ENCODE peak calls at places on chromosomes 1 and 21, in six cellular contexts. D is mesendoderm, S is EH, Q is ELR, Y is BJ, K is right cardiac atrium. U is an unnamed sample.

GRCh38 chr1:86155807-86156561 is 588 bp downstream of the COL24A1 start:
- DNase-seq in Y (no peak), K (peak), S (peak), Q (peak), D (peak), U (peak)

GRCh38 chr1:74937176-74937575 is 197.0 kb upstream of the LHX8 start:
- DNase-seq in Y (no peak), S (no peak), D (no peak), Q (no peak), K (no peak), U (no peak)

GRCh38 chr1:2459757-2460156 is 16.3 kb upstream of the PLCH2 start:
- DNase-seq in D (no peak), K (peak), Q (peak), S (peak), Y (no peak), U (no peak)

GRCh38 chr1:89900323-89900722 is 79.5 kb downstream of the LRRC8D start:
- DNase-seq in Q (no peak), D (no peak), S (no peak), K (no peak), Y (no peak), U (no peak)

GRCh38 chr1:233075045-233075444 is 124.6 kb downstream of the NTPCR start:
- DNase-seq in S (peak), K (no peak), Y (peak), D (no peak), Q (peak), U (no peak)

GRCh38 chr21:32626633-32627196 is 14.5 kb upstream of the CFAP298 start:
- DNase-seq in S (peak), Q (peak), Y (peak), K (no peak), D (no peak), U (no peak)

GRCh38 chr1:244163861-244164562 is 112.9 kb downstream of the ZBTB18 start:
- DNase-seq in Q (peak), Y (peak), S (peak), K (no peak), D (peak), U (no peak)

GRCh38 chr1:6683434-6683833 is 18.2 kb downstream of the DNAJC11 start:
- DNase-seq in Q (no peak), S (no peak), Y (no peak), K (no peak), D (no peak), U (no peak)

GRCh38 chr1:22153653-22154052 is 10.8 kb upstream of the WNT4 start:
- DNase-seq in K (no peak), Y (no peak), S (no peak), Q (no peak), D (no peak), U (no peak)

GRCh38 chr1:150272379-150272840 is at the start of gene C1orf54:
- DNase-seq in K (peak), D (peak), S (peak), Y (no peak), Q (peak), U (no peak)

GRCh38 chr1:14140800-14141526 is 441.0 kb downstream of the PRDM2 start:
- DNase-seq in Y (no peak), D (no peak), K (peak), S (no peak), Q (no peak), U (no peak)

GRCh38 chr1:189185077-189185476 is 1292.6 kb downstream of the BRINP3 start:
- DNase-seq in K (no peak), Q (no peak), Y (no peak), S (no peak), D (peak), U (no peak)

GRCh38 chr1:152879559-152880198 is 1.6 kb downstream of the SMCP start:
- DNase-seq in S (no peak), Q (no peak), Y (no peak), D (no peak), K (no peak), U (no peak)

GRCh38 chr1:33426906-33427305 is 4.0 kb downstream of the PHC2 start:
- DNase-seq in Q (no peak), S (peak), K (no peak), Y (no peak), D (no peak), U (no peak)

GRCh38 chr1:11886986-11887665 is 28.4 kb upstream of the NPPB start:
- DNase-seq in Q (no peak), K (peak), S (no peak), D (no peak), Y (no peak), U (no peak)

GRCh38 chr1:53362851-53363642 is 35.2 kb upstream of the LRP8 start:
- DNase-seq in Y (no peak), D (peak), S (no peak), Q (no peak), K (no peak), U (no peak)

GRCh38 chr1:90434460-90434859 is 282.6 kb downstream of the BARHL2 start:
- DNase-seq in S (no peak), D (peak), Y (no peak), K (no peak), Q (peak), U (no peak)

GRCh38 chr1:233331676-233332519 is 4.4 kb downstream of the MAP3K21 start:
- DNase-seq in Y (no peak), D (no peak), Q (no peak), S (no peak), K (no peak), U (no peak)

GRCh38 chr1:47617381-47618221 is 179.8 kb downstream of the FOXD2 start:
- DNase-seq in D (no peak), Y (no peak), Q (peak), S (no peak), K (no peak), U (no peak)

GRCh38 chr1:170568197-170568596 is 36.2 kb downstream of the GORAB start:
- DNase-seq in D (peak), K (no peak), Y (no peak), Q (no peak), S (no peak), U (no peak)

GRCh38 chr1:114219247-114219872 is 65.7 kb upstream of the SYT6 start:
- DNase-seq in K (no peak), S (peak), D (peak), Q (peak), Y (no peak), U (no peak)